ENCODE peak calls at places on chromosomes 5 and 9, in nine cellular contexts. E is AG04450, T is coronary artery, X is fibroblast of mammary gland, Z is heart left ventricle, B is spleen, M is suprapubic skin, V is sigmoid colon, R is choroid plexus epithelial cell. Y is an unnamed sample.

GRCh38 chr9:109894444-109894843 is 114.4 kb downstream of the PALM2AKAP2 start:
- DNase-seq in T (no peak), M (no peak), V (no peak), E (no peak), X (no peak), R (no peak), B (no peak), Z (no peak), Y (no peak)

GRCh38 chr9:83935276-83935890 is 14.2 kb upstream of the KIF27 start:
- DNase-seq in T (no peak), E (no peak), Z (no peak), R (peak; percentile 90), M (no peak), V (no peak), X (peak; percentile 85), B (no peak), Y (peak; percentile 59)

GRCh38 chr9:123488683-123489321 is 132.8 kb downstream of the CRB2 start:
- DNase-seq in R (no peak), Z (no peak), M (no peak), E (no peak), B (peak; percentile 42), T (no peak), V (peak; percentile 17), X (no peak), Y (no peak)

GRCh38 chr5:171965740-171966139 is 40.7 kb downstream of the FBXW11 start:
- DNase-seq in T (no peak), M (no peak), X (no peak), V (no peak), B (no peak), R (no peak), Z (no peak), E (no peak), Y (no peak)

GRCh38 chr5:14413331-14413750 is 168.3 kb upstream of the OTULINL start:
- DNase-seq in M (no peak), E (no peak), V (no peak), Z (no peak), B (no peak), R (peak; percentile 71), X (peak; percentile 93), T (no peak), Y (no peak)

GRCh38 chr9:81317939-81318338 is 371.4 kb downstream of the TLE1 start:
- DNase-seq in R (no peak), Z (no peak), T (no peak), V (no peak), B (no peak), M (no peak), E (no peak), X (peak; percentile 49), Y (peak; percentile 7)

GRCh38 chr5:89733772-89734171 is 675.8 kb downstream of the CETN3 start:
- DNase-seq in Z (no peak), X (no peak), M (no peak), E (no peak), T (no peak), B (no peak), V (no peak), R (no peak), Y (no peak)

GRCh38 chr5:151745071-151745705 is 13.2 kb downstream of the ATOX1 start:
- DNase-seq in X (peak; percentile 93), E (peak; percentile 29), V (peak; percentile 89), M (peak; percentile 75), Z (peak; percentile 47), R (peak; percentile 82), T (no peak), B (no peak), Y (no peak)

GRCh38 chr5:167578977-167579700 is 712.3 kb upstream of the WWC1 start:
- DNase-seq in X (peak; percentile 69), V (no peak), T (no peak), M (no peak), R (no peak), B (no peak), Z (no peak), E (no peak), Y (no peak)

GRCh38 chr5:77867194-77867691 is 91.1 kb upstream of the TBCA start:
- DNase-seq in E (no peak), B (no peak), V (no peak), Z (no peak), R (peak; percentile 46), T (no peak), X (peak; percentile 36), M (no peak), Y (no peak)

GRCh38 chr5:170920196-170920595 is 58.4 kb downstream of the RANBP17 start:
- DNase-seq in E (no peak), M (no peak), R (no peak), V (no peak), B (no peak), T (no peak), X (peak; percentile 16), Z (no peak), Y (no peak)

GRCh38 chr5:63820557-63820956 is 141.7 kb downstream of the HTR1A start:
- DNase-seq in T (no peak), B (no peak), X (no peak), M (no peak), E (no peak), V (no peak), R (no peak), Z (no peak), Y (no peak)

GRCh38 chr5:31047007-31047406 is 146.5 kb upstream of the CDH6 start:
- DNase-seq in X (no peak), M (no peak), E (no peak), R (no peak), T (no peak), V (no peak), Z (no peak), B (no peak), Y (no peak)

GRCh38 chr5:16726538-16726946 is 109.7 kb upstream of the RETREG1 start:
- DNase-seq in E (no peak), T (no peak), R (peak; percentile 7), M (no peak), B (no peak), X (no peak), Z (peak; percentile 28), V (no peak), Y (no peak)

GRCh38 chr9:133057006-133057405 is 4.8 kb upstream of the CEL start:
- DNase-seq in T (no peak), M (no peak), X (no peak), Z (no peak), V (no peak), R (no peak), B (no peak), E (no peak), Y (no peak)

GRCh38 chr5:90437663-90438062 is 28.1 kb upstream of the CETN3 start:
- DNase-seq in X (no peak), Z (no peak), T (no peak), V (no peak), R (no peak), M (no peak), B (no peak), E (no peak), Y (no peak)

GRCh38 chr5:143714629-143715028 is 97.3 kb upstream of the HMHB1 start:
- DNase-seq in T (no peak), X (peak; percentile 25), R (no peak), V (no peak), Z (no peak), E (no peak), M (no peak), B (no peak), Y (no peak)
- H3K4me3 ChIP-seq in T (no peak overlapping the region), X (no peak overlapping the region), R (no peak overlapping the region), V (no peak overlapping the region), Z (no peak overlapping the region), E (no peak overlapping the region), M (no peak overlapping the region), B (no peak overlapping the region), Y (no peak overlapping the region)

GRCh38 chr5:59055745-59056448 is 473.0 kb downstream of the RAB3C start:
- DNase-seq in B (no peak), V (no peak), M (no peak), T (no peak), R (no peak), E (no peak), X (no peak), Z (no peak), Y (no peak)

GRCh38 chr5:59058237-59058636 is 475.4 kb downstream of the RAB3C start:
- DNase-seq in X (no peak), E (no peak), Z (no peak), T (no peak), R (no peak), B (no peak), M (no peak), V (no peak), Y (no peak)

GRCh38 chr5:59051938-59052337 is 469.1 kb downstream of the RAB3C start:
- DNase-seq in M (no peak), T (no peak), R (no peak), X (no peak), E (no peak), V (no peak), Z (no peak), B (no peak), Y (no peak)

GRCh38 chr5:59058977-59059687 is 476.3 kb downstream of the RAB3C start:
- DNase-seq in T (no peak), E (no peak), B (no peak), R (no peak), M (no peak), V (no peak), X (no peak), Z (no peak), Y (no peak)

GRCh38 chr5:59054963-59055528 is 472.2 kb downstream of the RAB3C start:
- DNase-seq in R (no peak), Z (no peak), M (no peak), E (no peak), V (no peak), X (no peak), B (no peak), T (no peak), Y (no peak)
- TF ChIP-seq CTCF in R (no peak), Z (no peak), M (no peak), E (no peak), V (no peak), X (no peak), B (no peak), T (no peak), Y (no peak)

GRCh38 chr9:131676431-131676972 is 63.4 kb downstream of the RAPGEF1 start:
- DNase-seq in V (no peak), B (no peak), X (no peak), T (no peak), M (no peak), R (no peak), Z (no peak), E (no peak), Y (no peak)
- H3K4me3 ChIP-seq in V (no peak overlapping the region), B (no peak overlapping the region), X (no peak overlapping the region), T (no peak overlapping the region), M (no peak overlapping the region), R (no peak overlapping the region), Z (no peak overlapping the region), E (no peak overlapping the region), Y (no peak overlapping the region)

DNA sequence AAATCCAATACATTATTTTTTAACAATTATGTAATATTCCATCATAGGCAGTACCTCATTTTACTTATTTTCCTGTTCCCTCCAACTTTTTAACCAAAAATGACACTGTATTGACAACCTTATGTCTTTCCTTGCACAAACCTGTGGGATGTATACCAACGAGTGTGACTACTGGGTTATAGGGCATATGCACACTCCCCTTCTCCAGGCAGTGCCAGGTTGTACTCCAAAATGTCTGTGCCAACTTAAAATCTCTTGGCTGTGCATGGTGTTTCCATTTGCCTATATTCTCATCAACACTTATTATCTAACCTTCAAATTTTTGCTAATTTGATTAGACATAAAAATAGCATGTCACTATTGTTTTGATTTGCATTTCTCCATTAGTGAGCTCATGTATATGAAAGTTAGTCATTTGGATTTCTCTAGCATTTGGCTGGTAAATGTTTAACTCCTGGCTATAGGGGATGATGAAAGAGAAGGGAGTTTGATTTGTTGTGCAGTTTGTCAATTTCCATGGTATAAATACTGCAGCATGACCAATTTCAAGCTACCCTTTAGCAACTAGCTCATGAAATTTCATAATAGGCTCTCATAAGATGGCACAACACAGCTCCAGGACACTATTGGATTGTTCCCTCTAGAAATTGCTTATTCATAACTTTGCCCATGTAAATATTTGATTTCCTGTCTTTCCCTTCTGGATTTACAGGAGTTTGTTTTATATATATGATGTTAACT is 129.9 kb downstream of the BAAT start:
- DNase-seq in V (no peak), T (no peak), Z (no peak), B (no peak), X (no peak), E (no peak), M (no peak), R (no peak), Y (no peak)
- TF ChIP-seq CTCF in V (no peak), T (no peak), Z (no peak), B (no peak), X (no peak), E (no peak), M (no peak), R (no peak), Y (no peak)

Y was measured in HFF-Myc.